ENCODE peak calls at places on chromosome 7, in four cellular contexts. One of them, this sample, is unnamed.

GRCh38 chr7:8285155-8285554 is 23.2 kb upstream of the ICA1 start:
- DNase-seq in uterus: no peak
- DNase-seq in heart left ventricle: no peak
- DNase-seq in bronchial epithelial cell: peak
- DNase-seq in this sample: no peak

GRCh38 chr7:135817576-135817975 is 69.0 kb upstream of the FAM180A start:
- DNase-seq in uterus: no peak
- DNase-seq in bronchial epithelial cell: no peak
- DNase-seq in heart left ventricle: no peak
- DNase-seq in this sample: no peak

GRCh38 chr7:106278695-106279094 is 6.1 kb downstream of the NAMPT start:
- DNase-seq in uterus: no peak
- DNase-seq in heart left ventricle: no peak
- DNase-seq in bronchial epithelial cell: no peak
- DNase-seq in this sample: no peak

GRCh38 chr7:121547341-121548092 is 151.4 kb upstream of the FAM3C start:
- DNase-seq in heart left ventricle: no peak
- DNase-seq in bronchial epithelial cell: peak
- DNase-seq in uterus: no peak
- DNase-seq in this sample: no peak

GRCh38 chr7:98568891-98569290 is 48.2 kb upstream of the NPTX2 start:
- DNase-seq in uterus: no peak
- DNase-seq in heart left ventricle: no peak
- DNase-seq in bronchial epithelial cell: no peak
- DNase-seq in this sample: no peak

GRCh38 chr7:115217373-115217772 is 295.5 kb downstream of the MDFIC start:
- DNase-seq in bronchial epithelial cell: peak
- DNase-seq in heart left ventricle: no peak
- DNase-seq in uterus: no peak
- DNase-seq in this sample: no peak

GRCh38 chr7:151174246-151175046 is 7.0 kb upstream of the GBX1 start:
- DNase-seq in uterus: no peak
- DNase-seq in bronchial epithelial cell: no peak
- DNase-seq in heart left ventricle: peak
- DNase-seq in this sample: no peak

GRCh38 chr7:149144996-149145850 is 2.0 kb upstream of the ZNF398 start:
- DNase-seq in heart left ventricle: no peak
- DNase-seq in bronchial epithelial cell: peak
- DNase-seq in uterus: no peak
- DNase-seq in this sample: peak

GRCh38 chr7:38070718-38071117 is 107.3 kb upstream of the STARD3NL start:
- DNase-seq in bronchial epithelial cell: peak
- DNase-seq in heart left ventricle: no peak
- DNase-seq in uterus: no peak
- DNase-seq in this sample: no peak

GRCh38 chr7:103343758-103344452 is 662 bp downstream of the DNAJC2 start:
- DNase-seq in heart left ventricle: peak
- DNase-seq in bronchial epithelial cell: peak
- DNase-seq in uterus: peak
- DNase-seq in this sample: no peak

GRCh38 chr7:103540986-103541385 is 95.0 kb upstream of the SLC26A5 start:
- DNase-seq in uterus: peak
- DNase-seq in bronchial epithelial cell: no peak
- DNase-seq in heart left ventricle: peak
- DNase-seq in this sample: peak

GRCh38 chr7:34849966-34850365 is 187.3 kb downstream of the DPY19L1 start:
- DNase-seq in bronchial epithelial cell: no peak
- DNase-seq in uterus: no peak
- DNase-seq in heart left ventricle: no peak
- DNase-seq in this sample: no peak

GRCh38 chr7:48497521-48497920 is 326.3 kb downstream of the ABCA13 start:
- DNase-seq in heart left ventricle: no peak
- DNase-seq in bronchial epithelial cell: peak
- DNase-seq in uterus: no peak
- DNase-seq in this sample: no peak

GRCh38 chr7:134892002-134892693 is 94.2 kb upstream of the AGBL3 start:
- DNase-seq in uterus: no peak
- DNase-seq in heart left ventricle: no peak
- DNase-seq in bronchial epithelial cell: peak
- DNase-seq in this sample: no peak

GRCh38 chr7:66500087-66500486 is 128.6 kb upstream of the KCTD7 start:
- DNase-seq in heart left ventricle: no peak
- DNase-seq in uterus: no peak
- DNase-seq in bronchial epithelial cell: peak
- DNase-seq in this sample: no peak

GRCh38 chr7:159048656-159049055 is 96.0 kb downstream of the VIPR2 start:
- DNase-seq in bronchial epithelial cell: no peak
- DNase-seq in uterus: no peak
- DNase-seq in heart left ventricle: no peak
- DNase-seq in this sample: peak

GRCh38 chr7:139671967-139672366 is 105.8 kb downstream of the HIPK2 start:
- DNase-seq in bronchial epithelial cell: no peak
- DNase-seq in uterus: no peak
- DNase-seq in heart left ventricle: no peak
- DNase-seq in this sample: no peak

GRCh38 chr7:90720970-90721768 is 125.0 kb downstream of the CDK14 start:
- DNase-seq in bronchial epithelial cell: peak
- DNase-seq in uterus: peak
- DNase-seq in heart left ventricle: no peak
- DNase-seq in this sample: no peak

GRCh38 chr7:90713628-90714027 is 117.5 kb downstream of the CDK14 start:
- DNase-seq in uterus: no peak
- DNase-seq in bronchial epithelial cell: no peak
- DNase-seq in heart left ventricle: no peak
- DNase-seq in this sample: no peak

GRCh38 chr7:90719159-90719558 is 123.0 kb downstream of the CDK14 start:
- DNase-seq in bronchial epithelial cell: no peak
- DNase-seq in uterus: no peak
- DNase-seq in heart left ventricle: no peak
- DNase-seq in this sample: no peak

GRCh38 chr7:90715067-90715466 is 118.9 kb downstream of the CDK14 start:
- DNase-seq in uterus: no peak
- DNase-seq in heart left ventricle: no peak
- DNase-seq in bronchial epithelial cell: no peak
- DNase-seq in this sample: no peak

GRCh38 chr7:90717286-90718060 is 121.4 kb downstream of the CDK14 start:
- DNase-seq in bronchial epithelial cell: no peak
- DNase-seq in heart left ventricle: no peak
- DNase-seq in uterus: no peak
- DNase-seq in this sample: peak
- H3K4me3 ChIP-seq in bronchial epithelial cell: no peak
- H3K4me3 ChIP-seq in heart left ventricle: no peak
- H3K4me3 ChIP-seq in uterus: no peak
- H3K4me3 ChIP-seq in this sample: no peak

DNA sequence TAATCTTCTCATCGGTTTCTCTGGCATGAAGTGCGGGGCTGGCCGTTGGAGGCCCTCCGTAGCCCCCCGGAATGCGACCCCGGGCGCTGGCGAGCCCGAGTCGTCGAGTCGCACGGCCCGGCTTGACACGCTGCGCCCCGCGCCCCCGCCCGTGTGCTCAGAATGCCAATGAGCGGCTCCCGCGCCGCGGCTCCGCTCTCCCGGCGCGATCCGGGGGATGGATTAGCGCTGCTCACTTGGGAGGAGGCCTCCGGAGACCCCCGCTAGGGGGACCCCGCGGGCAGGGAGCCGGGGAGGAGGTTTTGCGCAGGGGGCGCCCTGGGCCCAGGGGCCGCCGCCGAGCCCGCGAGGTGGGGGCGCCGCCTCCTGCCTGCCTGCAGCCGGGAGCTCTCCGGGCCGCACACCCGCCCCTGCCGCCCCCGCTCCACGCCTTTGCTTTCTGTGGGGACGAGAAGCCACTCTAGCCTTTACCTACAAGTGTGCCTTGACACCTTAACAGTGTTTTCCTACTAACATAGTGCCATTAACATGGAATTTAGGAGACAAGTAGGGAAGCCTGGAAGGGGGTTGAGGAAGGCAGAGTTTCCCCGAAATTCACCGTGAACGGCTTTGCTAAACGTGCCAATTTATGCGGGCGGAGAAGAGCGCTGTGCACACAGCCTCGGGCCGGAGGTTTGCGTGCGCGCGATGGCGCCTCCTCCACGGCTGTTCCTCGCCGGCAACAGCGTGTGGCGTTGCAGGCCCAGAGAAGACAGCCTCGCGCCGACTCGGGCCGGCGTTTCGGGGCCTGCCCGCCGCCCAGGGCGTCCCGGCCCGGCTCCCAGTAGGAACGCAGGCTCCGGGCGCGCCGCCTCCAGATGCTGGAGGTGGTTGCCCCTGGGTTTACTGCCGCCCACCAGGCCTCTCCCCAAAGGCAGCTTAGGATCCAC is 7.1 kb downstream of the SHH start:
- DNase-seq in heart left ventricle: no peak
- DNase-seq in bronchial epithelial cell: peak
- DNase-seq in uterus: no peak
- DNase-seq in this sample: peak
- H3K4me3 ChIP-seq in heart left ventricle: peak
- H3K4me3 ChIP-seq in bronchial epithelial cell: peak
- H3K4me3 ChIP-seq in uterus: no peak
- H3K4me3 ChIP-seq in this sample: peak

DNA sequence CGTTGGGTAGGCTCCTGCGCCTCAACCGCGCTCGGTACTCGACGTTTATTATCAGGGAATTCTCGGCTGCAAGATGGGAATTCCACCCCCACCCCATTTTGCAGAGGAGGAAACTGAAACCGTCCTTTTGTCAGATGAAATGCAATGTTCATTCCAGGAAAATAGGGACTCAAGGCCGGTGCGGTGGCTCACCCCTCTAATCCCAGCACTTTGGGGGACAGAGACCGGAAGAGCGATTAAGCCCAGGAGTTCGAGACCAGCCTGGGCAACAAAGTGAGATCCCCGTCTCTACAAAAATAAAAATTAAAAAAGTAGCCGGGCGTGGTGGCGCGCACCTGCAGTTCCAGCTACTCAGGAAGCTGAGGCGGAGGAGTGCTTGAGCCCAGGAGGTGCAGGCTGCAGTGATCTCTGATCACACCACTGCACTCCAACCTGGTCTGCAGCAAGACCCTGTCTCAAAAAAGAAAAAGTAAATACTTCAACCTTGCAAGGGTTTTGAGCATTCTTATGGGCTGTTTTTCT is 720 bp upstream of the RFC2 start:
- DNase-seq in bronchial epithelial cell: no peak
- DNase-seq in uterus: no peak
- DNase-seq in heart left ventricle: no peak
- DNase-seq in this sample: no peak
- H3K4me3 ChIP-seq in bronchial epithelial cell: peak
- H3K4me3 ChIP-seq in uterus: peak
- H3K4me3 ChIP-seq in heart left ventricle: peak
- H3K4me3 ChIP-seq in this sample: peak

GRCh38 chr7:130996205-130996840 is 262.3 kb upstream of the KLF14 start:
- DNase-seq in bronchial epithelial cell: no peak
- DNase-seq in uterus: no peak
- DNase-seq in heart left ventricle: no peak
- DNase-seq in this sample: no peak

GRCh38 chr7:130994378-130995115 is 260.5 kb upstream of the KLF14 start:
- DNase-seq in uterus: peak
- DNase-seq in bronchial epithelial cell: peak
- DNase-seq in heart left ventricle: peak
- DNase-seq in this sample: peak

GRCh38 chr7:130996841-130997231 is 262.8 kb upstream of the KLF14 start:
- DNase-seq in heart left ventricle: no peak
- DNase-seq in bronchial epithelial cell: peak
- DNase-seq in uterus: no peak
- DNase-seq in this sample: peak

GRCh38 chr7:130993671-130994365 is 259.8 kb upstream of the KLF14 start:
- DNase-seq in uterus: no peak
- DNase-seq in bronchial epithelial cell: no peak
- DNase-seq in heart left ventricle: no peak
- DNase-seq in this sample: no peak

GRCh38 chr7:130995252-130996081 is 261.5 kb upstream of the KLF14 start:
- DNase-seq in heart left ventricle: no peak
- DNase-seq in bronchial epithelial cell: peak
- DNase-seq in uterus: no peak
- DNase-seq in this sample: peak
- H3K4me3 ChIP-seq in heart left ventricle: no peak
- H3K4me3 ChIP-seq in bronchial epithelial cell: no peak
- H3K4me3 ChIP-seq in uterus: peak
- H3K4me3 ChIP-seq in this sample: no peak

DNA sequence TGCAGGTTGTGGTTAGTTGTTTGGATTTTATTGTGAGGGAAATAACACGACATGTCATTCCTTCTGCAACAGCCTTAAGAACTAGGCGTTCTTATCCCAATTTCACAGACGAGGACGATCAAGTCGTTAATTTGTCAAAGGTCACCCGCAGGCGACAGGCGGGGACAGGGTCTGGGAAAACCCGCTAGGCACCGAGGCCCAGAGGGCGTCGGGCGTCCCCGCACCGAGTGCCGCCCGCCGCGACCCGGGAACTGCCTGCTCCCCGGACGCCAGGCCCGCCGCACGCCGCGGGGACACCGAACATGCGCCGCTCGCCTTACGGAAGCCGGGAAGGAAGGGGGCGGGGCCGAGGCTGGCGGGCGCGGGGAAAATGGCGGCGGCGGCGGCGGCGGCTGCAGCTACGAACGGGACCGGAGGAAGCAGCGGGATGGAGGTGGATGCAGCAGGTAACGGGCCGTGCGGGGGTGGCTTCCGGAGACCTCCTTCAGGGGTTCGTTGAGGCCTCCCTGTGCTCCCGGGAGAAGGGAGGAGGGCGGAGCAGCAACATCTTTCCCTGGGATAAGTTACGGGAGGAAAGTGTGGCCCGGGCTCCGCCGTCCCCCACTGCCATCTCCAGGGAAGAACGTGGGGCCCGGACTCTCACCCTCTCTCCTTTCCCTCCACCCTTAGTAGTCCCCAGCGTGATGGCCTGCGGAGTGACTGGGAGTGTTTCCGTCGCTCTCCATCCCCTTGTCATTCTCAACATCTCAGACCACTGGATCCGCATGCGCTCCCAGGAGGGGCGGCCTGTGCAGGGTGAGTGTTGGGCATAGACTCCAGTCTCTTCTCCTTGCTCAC is at the start of gene COPS6:
- DNase-seq in bronchial epithelial cell: peak
- DNase-seq in heart left ventricle: peak
- DNase-seq in uterus: peak
- DNase-seq in this sample: peak
- H3K4me3 ChIP-seq in bronchial epithelial cell: peak
- H3K4me3 ChIP-seq in heart left ventricle: peak
- H3K4me3 ChIP-seq in uterus: peak
- H3K4me3 ChIP-seq in this sample: peak

DNA sequence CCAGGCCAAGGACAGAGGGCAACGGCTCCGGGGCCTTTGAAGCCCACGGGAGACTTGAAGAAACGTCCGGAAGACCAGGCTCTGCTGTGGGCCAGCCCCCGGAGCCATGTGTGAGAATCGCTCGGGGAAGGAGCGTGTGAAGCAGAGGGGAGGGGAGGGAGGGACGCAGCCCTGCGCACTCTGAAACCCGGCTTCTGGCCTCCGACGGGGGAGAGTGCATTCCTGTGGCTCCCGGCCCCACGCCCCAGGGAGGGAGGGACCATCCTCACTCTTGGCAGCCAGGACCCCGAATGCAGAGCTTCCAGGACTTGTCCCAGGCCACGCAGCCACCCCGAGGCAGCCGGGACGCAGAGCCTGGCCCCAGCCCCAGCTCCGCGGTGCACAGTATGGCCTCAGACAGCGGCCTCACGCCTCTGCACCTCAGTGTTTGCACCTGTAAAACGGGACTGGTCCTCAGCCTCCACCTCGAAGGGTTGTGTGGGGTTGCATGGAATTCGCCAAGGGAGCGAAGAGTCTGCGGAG is 67.4 kb downstream of the PDGFA start:
- DNase-seq in uterus: no peak
- DNase-seq in heart left ventricle: no peak
- DNase-seq in bronchial epithelial cell: no peak
- DNase-seq in this sample: no peak
- H3K4me3 ChIP-seq in uterus: no peak
- H3K4me3 ChIP-seq in heart left ventricle: no peak
- H3K4me3 ChIP-seq in bronchial epithelial cell: no peak
- H3K4me3 ChIP-seq in this sample: no peak

GRCh38 chr7:5699467-5699866 is 82.0 kb downstream of the RNF216 start:
- DNase-seq in bronchial epithelial cell: no peak
- DNase-seq in uterus: no peak
- DNase-seq in heart left ventricle: no peak
- DNase-seq in this sample: no peak
- H3K4me3 ChIP-seq in bronchial epithelial cell: no peak
- H3K4me3 ChIP-seq in uterus: no peak
- H3K4me3 ChIP-seq in heart left ventricle: no peak
- H3K4me3 ChIP-seq in this sample: no peak